ENCODE peak calls at places on chromosome 1, in six cellular contexts. H is cardiac fibroblast; M is CD8-positive, alpha-beta T cell; R is neural progenitor cell; O is mammary epithelial cell; Q is choroid plexus epithelial cell. W is an unnamed sample.

GRCh38 chr1:201184734-201185453 is 5.7 kb upstream of the IGFN1 start:
- DNase-seq in H (peak), M (no peak), R (peak), O (peak), Q (peak), W (peak)

GRCh38 chr1:224759570-224760562 is 143.7 kb downstream of the CNIH3 start:
- DNase-seq in H (no peak), M (no peak), R (peak), O (no peak), Q (no peak), W (peak)

GRCh38 chr1:60423181-60423780 is 349.7 kb upstream of the C1orf87 start:
- DNase-seq in H (peak), M (no peak), R (no peak), O (no peak), Q (no peak), W (no peak)

GRCh38 chr1:8486047-8486446 is 168.1 kb downstream of the SLC45A1 start:
- DNase-seq in H (no peak), M (no peak), R (no peak), O (no peak), Q (no peak), W (no peak)

GRCh38 chr1:225426395-225427248 is 1.2 kb downstream of the LBR start:
- DNase-seq in H (peak), M (peak), R (peak), O (peak), Q (peak), W (no peak)

GRCh38 chr1:84368441-84368840 is 29.8 kb upstream of the DNASE2B start:
- DNase-seq in H (no peak), M (no peak), R (no peak), O (no peak), Q (no peak), W (no peak)

GRCh38 chr1:193463518-193463917 is 277.1 kb upstream of the B3GALT2 start:
- DNase-seq in H (no peak), M (no peak), R (no peak), O (no peak), Q (no peak), W (no peak)

GRCh38 chr1:109371271-109371739 is 26.4 kb downstream of the SORT1 start:
- DNase-seq in H (peak), M (no peak), R (no peak), O (peak), Q (peak), W (peak)

GRCh38 chr1:10941891-10942541 is 70.4 kb upstream of the TARDBP start:
- DNase-seq in H (peak), M (peak), R (peak), O (no peak), Q (peak), W (no peak)

GRCh38 chr1:214370585-214370984 is 89.6 kb downstream of the SMYD2 start:
- DNase-seq in H (no peak), M (no peak), R (no peak), O (no peak), Q (no peak), W (no peak)

GRCh38 chr1:232249335-232249734 is 380.6 kb downstream of the SIPA1L2 start:
- DNase-seq in H (no peak), M (no peak), R (no peak), O (no peak), Q (peak), W (no peak)

GRCh38 chr1:232250410-232250809 is 379.5 kb downstream of the SIPA1L2 start:
- DNase-seq in H (no peak), M (no peak), R (no peak), O (no peak), Q (no peak), W (no peak)

GRCh38 chr1:232250838-232251237 is 379.1 kb downstream of the SIPA1L2 start:
- DNase-seq in H (no peak), M (no peak), R (peak), O (no peak), Q (no peak), W (no peak)

GRCh38 chr1:232249834-232250233 is 380.1 kb downstream of the SIPA1L2 start:
- DNase-seq in H (no peak), M (no peak), R (no peak), O (no peak), Q (no peak), W (no peak)

GRCh38 chr1:232252719-232253118 is 377.2 kb downstream of the SIPA1L2 start:
- DNase-seq in H (no peak), M (no peak), R (peak), O (no peak), Q (no peak), W (no peak)
- H3K4me3 ChIP-seq in H (no peak), M (no peak), R (no peak), O (no peak), Q (no peak), W (no peak)

GRCh38 chr1:177809844-177810243 is 160.0 kb downstream of the SEC16B start:
- DNase-seq in H (no peak), M (no peak), R (no peak), O (no peak), Q (no peak), W (no peak)

GRCh38 chr1:177811461-177811860 is 158.4 kb downstream of the SEC16B start:
- DNase-seq in H (no peak), M (no peak), R (no peak), O (no peak), Q (no peak), W (no peak)

GRCh38 chr1:177817969-177818872 is 151.6 kb downstream of the SEC16B start:
- DNase-seq in H (no peak), M (no peak), R (no peak), O (no peak), Q (no peak), W (no peak)

GRCh38 chr1:177812144-177812543 is 157.7 kb downstream of the SEC16B start:
- DNase-seq in H (no peak), M (no peak), R (no peak), O (no peak), Q (no peak), W (no peak)

GRCh38 chr1:177812650-177813049 is 157.2 kb downstream of the SEC16B start:
- DNase-seq in H (no peak), M (no peak), R (no peak), O (no peak), Q (no peak), W (no peak)
- H3K4me3 ChIP-seq in H (no peak), M (no peak), R (no peak), O (no peak), Q (no peak), W (no peak)

DNA sequence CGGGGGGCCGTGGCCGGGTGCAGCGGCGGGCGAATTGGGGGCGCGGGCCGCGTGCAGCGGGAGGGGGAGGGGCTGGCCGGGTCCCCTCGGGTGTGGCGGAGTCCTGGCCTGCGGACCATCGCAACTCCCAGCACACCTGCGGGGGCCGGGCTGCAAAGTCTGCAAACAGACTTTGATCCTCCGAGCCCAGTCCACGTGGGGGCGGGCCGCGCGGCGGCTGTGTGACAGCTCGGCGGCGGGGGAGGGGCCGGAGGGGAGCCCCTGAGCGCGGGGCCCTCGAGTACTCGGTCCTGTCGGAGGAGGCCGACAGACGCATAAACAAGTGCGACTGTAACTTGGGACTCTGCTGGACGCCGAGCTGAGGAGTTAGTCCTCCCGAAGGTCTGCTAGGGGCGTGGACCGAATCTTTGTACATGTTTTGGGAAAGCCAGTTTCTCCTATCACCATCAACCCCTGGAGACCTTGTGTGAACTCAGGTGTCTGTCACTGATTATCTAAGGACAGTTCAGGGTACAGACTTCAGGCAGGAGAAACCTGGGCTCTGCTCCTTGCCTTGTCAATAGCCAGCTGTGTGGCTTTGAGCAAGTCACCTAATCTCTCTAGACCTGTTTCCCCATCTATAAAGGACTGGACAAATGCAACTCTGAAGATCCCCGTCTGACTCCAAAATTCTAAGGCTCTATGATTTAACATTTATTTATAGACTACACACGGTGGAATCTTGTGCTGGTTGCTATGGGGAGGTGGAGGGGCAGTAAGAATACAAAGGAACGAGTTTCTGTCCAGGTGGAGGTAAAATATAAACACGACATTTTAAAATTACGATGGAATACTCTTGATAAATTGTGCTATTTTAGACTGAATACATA is 707 bp upstream of the SLC30A1 start:
- DNase-seq in H (peak), M (peak), R (peak), O (no peak), Q (no peak), W (no peak)
- H3K4me3 ChIP-seq in H (peak), M (peak), R (peak), O (peak), Q (peak), W (peak)

DNA sequence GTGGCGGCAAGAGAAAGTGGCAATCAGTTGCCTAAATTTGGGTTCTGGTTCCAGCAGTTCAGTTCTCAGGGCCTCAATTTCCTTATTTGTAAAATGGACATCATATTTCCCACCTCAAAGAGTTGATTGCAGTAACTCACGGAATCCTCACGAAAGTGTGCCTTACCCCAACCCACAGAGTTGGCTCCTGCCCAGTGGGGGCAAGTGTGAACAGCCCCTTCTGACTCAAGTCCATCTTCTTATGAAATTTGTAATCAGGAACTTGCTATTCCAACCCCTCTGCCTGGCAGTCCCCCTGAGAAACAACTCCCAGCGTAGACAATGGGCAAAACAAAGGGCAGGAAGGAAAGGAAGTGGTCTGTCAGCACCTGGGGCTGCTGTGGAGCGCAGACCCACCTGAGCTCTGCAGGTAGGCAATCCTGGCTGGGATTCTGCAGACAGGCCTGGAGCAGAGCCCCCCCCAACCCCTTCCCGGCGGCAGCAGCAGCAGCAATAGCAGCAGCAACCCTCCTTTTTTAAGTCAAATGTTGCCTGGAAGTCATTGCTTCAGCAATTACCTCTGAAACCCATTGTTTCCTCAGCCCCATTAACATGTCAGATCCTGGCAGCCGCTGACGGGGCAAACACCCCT is 223.8 kb upstream of the POU3F1 start:
- DNase-seq in H (no peak), M (no peak), R (peak), O (no peak), Q (no peak), W (no peak)
- H3K4me3 ChIP-seq in H (no peak), M (no peak), R (no peak), O (no peak), Q (no peak), W (no peak)

DNA sequence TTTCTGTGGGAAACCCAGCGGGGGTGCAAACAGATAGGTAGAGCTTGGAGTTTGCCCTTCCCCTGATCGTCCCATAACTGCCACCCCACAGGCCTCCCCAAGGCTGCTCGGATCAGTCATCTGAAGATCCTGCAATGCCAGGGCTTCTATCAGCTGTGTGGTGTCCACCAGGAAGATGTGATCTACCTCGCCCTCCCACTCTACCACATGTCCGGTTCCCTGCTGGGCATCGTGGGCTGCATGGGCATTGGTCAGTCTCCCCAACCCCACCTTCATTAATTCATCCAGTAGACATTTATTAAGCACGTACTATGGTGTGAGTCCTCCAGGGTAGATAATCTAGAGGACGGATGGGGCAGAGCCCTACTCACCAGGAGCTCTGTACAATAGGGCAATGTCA is 1.8 kb downstream of the SLC27A3 start:
- DNase-seq in H (no peak), M (no peak), R (no peak), O (no peak), Q (no peak), W (no peak)
- H3K4me3 ChIP-seq in H (peak), M (no peak), R (no peak), O (no peak), Q (no peak), W (no peak)

GRCh38 chr1:234970371-234970730 is 158.3 kb downstream of the TOMM20 start:
- DNase-seq in H (peak), M (no peak), R (no peak), O (peak), Q (peak), W (peak)
- H3K4me3 ChIP-seq in H (no peak), M (no peak), R (no peak), O (no peak), Q (no peak), W (peak)

DNA sequence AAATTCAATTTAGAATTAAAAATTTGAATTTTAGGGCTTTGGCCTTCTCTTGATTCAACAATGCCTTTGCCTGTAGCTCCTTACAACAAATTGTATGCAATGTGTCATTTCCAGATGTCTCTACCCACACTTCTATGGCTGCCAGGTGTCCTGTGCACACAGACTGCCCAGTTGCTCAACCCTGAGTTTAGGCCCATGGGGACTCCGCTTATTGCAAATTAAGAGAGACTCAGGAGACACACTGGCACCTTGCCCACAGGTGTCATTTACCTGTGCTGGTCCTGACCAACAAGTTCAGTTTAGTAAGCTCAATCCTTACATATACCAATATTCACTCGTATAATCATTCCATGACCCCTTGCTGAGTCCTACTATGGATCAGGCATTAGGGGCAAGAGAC is 236.1 kb downstream of the OMA1 start:
- DNase-seq in H (no peak), M (no peak), R (no peak), O (no peak), Q (no peak), W (no peak)
- H3K4me3 ChIP-seq in H (no peak), M (no peak), R (no peak), O (no peak), Q (no peak), W (no peak)

DNA sequence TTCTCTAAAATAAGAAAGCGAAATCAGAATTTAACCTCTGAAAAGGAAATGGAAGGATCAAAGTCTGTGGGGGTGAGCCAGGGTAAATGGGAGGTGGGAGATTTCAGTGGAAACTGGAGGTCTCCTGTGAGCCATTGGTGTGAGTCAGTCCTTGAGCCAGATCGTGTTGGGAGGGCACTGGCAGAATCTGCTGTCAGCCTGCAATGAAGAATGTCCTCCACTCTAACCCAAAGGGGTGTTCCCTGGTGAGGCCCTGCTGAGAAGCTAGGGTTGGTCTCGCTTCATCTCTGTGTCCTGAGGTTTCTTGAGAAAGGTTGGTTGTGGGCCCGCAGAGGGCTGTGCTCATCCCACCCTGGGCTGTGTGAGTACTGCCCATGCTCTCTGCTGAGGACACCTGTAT is 2.4 kb downstream of the QSOX1 start:
- DNase-seq in H (no peak), M (no peak), R (no peak), O (no peak), Q (peak), W (peak)
- H3K4me3 ChIP-seq in H (peak), M (no peak), R (no peak), O (no peak), Q (no peak), W (peak)

GRCh38 chr1:45552309-45552708 is 1.7 kb downstream of the AKR1A1 start:
- DNase-seq in H (no peak), M (no peak), R (no peak), O (peak), Q (peak), W (no peak)
- H3K4me3 ChIP-seq in H (no peak), M (no peak), R (peak), O (no peak), Q (no peak), W (peak)

GRCh38 chr1:165644064-165644735 is 13.2 kb downstream of the MGST3 start:
- DNase-seq in H (peak), M (no peak), R (no peak), O (peak), Q (no peak), W (no peak)

GRCh38 chr1:165635823-165636222 is 4.8 kb downstream of the MGST3 start:
- DNase-seq in H (no peak), M (no peak), R (no peak), O (no peak), Q (no peak), W (no peak)

GRCh38 chr1:165637427-165637826 is 6.4 kb downstream of the MGST3 start:
- DNase-seq in H (peak), M (no peak), R (no peak), O (no peak), Q (peak), W (peak)

GRCh38 chr1:165641276-165641987 is 10.4 kb downstream of the MGST3 start:
- DNase-seq in H (peak), M (no peak), R (no peak), O (no peak), Q (no peak), W (no peak)

DNA sequence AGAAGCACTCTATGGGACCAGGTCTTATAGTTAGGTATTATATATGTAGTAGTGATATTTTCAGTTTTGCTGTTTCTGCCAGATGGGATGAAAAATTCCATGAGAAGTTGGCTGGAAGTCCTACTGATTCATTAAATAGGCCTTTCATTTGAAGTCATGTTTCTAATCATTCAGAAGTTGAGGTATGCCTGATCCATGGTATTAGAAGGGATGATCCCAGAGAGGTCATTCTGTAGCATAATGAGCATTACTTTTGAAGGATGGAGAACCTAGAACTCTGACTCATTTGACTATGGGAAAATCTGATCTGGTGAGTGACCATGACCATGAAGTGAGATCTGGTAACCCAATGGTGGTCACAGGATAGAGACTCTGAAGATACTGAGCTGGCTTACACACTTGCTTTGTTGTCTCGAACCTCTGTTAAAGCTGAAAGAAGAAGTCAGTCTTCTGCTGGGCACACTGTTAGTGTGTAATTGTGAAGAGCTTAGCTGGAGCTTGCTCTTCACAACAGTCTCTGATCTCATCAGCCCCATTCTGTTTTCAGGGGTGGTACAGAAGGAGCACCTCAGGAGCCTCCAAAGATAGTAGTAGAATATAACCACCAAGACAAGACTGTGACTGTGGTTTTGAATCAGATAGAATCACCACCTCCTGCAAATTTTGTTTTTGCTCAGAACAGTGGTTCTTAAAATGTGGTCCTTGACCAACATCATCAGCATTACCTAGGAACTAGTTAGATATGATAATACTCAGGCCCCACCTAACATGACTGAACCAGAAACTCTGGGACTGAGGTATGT is 9.0 kb downstream of the MGST3 start:
- DNase-seq in H (no peak), M (no peak), R (no peak), O (no peak), Q (no peak), W (no peak)
- H3K4me3 ChIP-seq in H (no peak), M (no peak), R (no peak), O (no peak), Q (no peak), W (no peak)

W was measured in skeletal muscle cell.